ENCODE peak calls at places on chromosomes 11 and 22, in five cellular contexts. One of them, this sample, is unnamed.

GRCh38 chr11:10809373-10810199 is 860 bp upstream of the EIF4G2 start:
- DNase-seq in hypothalamus: no peak
- DNase-seq in NCI-H524 treated with DMSO at 0.1 percent for 48 hours: no peak
- DNase-seq in stomach: no peak
- DNase-seq in cerebellum: peak
- DNase-seq in this sample: peak

GRCh38 chr11:19359425-19360000 is 118.8 kb upstream of the E2F8 start:
- DNase-seq in hypothalamus: no peak
- DNase-seq in NCI-H524 treated with DMSO at 0.1 percent for 48 hours: no peak
- DNase-seq in stomach: no peak
- DNase-seq in cerebellum: no peak
- DNase-seq in this sample: no peak

GRCh38 chr11:122661182-122661945 is 5.8 kb downstream of the UBASH3B start:
- DNase-seq in hypothalamus: no peak
- DNase-seq in NCI-H524 treated with DMSO at 0.1 percent for 48 hours: peak
- DNase-seq in stomach: no peak
- DNase-seq in cerebellum: peak
- DNase-seq in this sample: no peak

GRCh38 chr11:110830344-110831141 is 118.3 kb upstream of the ARHGAP20 start:
- DNase-seq in hypothalamus: no peak
- DNase-seq in NCI-H524 treated with DMSO at 0.1 percent for 48 hours: no peak
- DNase-seq in stomach: no peak
- DNase-seq in cerebellum: no peak
- DNase-seq in this sample: no peak

GRCh38 chr11:64334764-64335741 is 5.0 kb upstream of the CCDC88B start:
- DNase-seq in hypothalamus: no peak
- DNase-seq in NCI-H524 treated with DMSO at 0.1 percent for 48 hours: peak
- DNase-seq in stomach: peak
- DNase-seq in cerebellum: no peak
- DNase-seq in this sample: peak

GRCh38 chr11:120185678-120186407 is 25.0 kb upstream of the OAF start:
- DNase-seq in hypothalamus: no peak
- DNase-seq in NCI-H524 treated with DMSO at 0.1 percent for 48 hours: no peak
- DNase-seq in stomach: peak
- DNase-seq in cerebellum: no peak
- DNase-seq in this sample: peak

GRCh38 chr22:33891992-33892391 is 28.3 kb downstream of the LARGE1 start:
- DNase-seq in hypothalamus: no peak
- DNase-seq in NCI-H524 treated with DMSO at 0.1 percent for 48 hours: no peak
- DNase-seq in stomach: no peak
- DNase-seq in cerebellum: no peak
- DNase-seq in this sample: no peak

GRCh38 chr11:133202816-133203215 is 329.5 kb downstream of the OPCML start:
- DNase-seq in hypothalamus: no peak
- DNase-seq in NCI-H524 treated with DMSO at 0.1 percent for 48 hours: no peak
- DNase-seq in stomach: no peak
- DNase-seq in cerebellum: no peak
- DNase-seq in this sample: no peak

GRCh38 chr22:20206709-20207215 is 55.9 kb upstream of the CCDC188 start:
- DNase-seq in hypothalamus: no peak
- DNase-seq in NCI-H524 treated with DMSO at 0.1 percent for 48 hours: no peak
- DNase-seq in stomach: peak
- DNase-seq in cerebellum: no peak
- DNase-seq in this sample: peak

GRCh38 chr11:47352556-47352955 is at the start of gene MYBPC3:
- DNase-seq in hypothalamus: no peak
- DNase-seq in NCI-H524 treated with DMSO at 0.1 percent for 48 hours: no peak
- DNase-seq in stomach: no peak
- DNase-seq in cerebellum: no peak
- DNase-seq in this sample: no peak

GRCh38 chr11:88284306-88285057 is 53.1 kb downstream of the CTSC start:
- DNase-seq in hypothalamus: no peak
- DNase-seq in NCI-H524 treated with DMSO at 0.1 percent for 48 hours: no peak
- DNase-seq in stomach: no peak
- DNase-seq in cerebellum: no peak
- DNase-seq in this sample: no peak

GRCh38 chr11:16790484-16791240 is 52.2 kb downstream of the C11orf58 start:
- DNase-seq in hypothalamus: no peak
- DNase-seq in NCI-H524 treated with DMSO at 0.1 percent for 48 hours: no peak
- DNase-seq in stomach: no peak
- DNase-seq in cerebellum: no peak
- DNase-seq in this sample: no peak

GRCh38 chr22:41380993-41381328 is 781 bp upstream of the TEF start:
- DNase-seq in hypothalamus: no peak
- DNase-seq in NCI-H524 treated with DMSO at 0.1 percent for 48 hours: no peak
- DNase-seq in stomach: peak
- DNase-seq in cerebellum: no peak
- DNase-seq in this sample: no peak

GRCh38 chr11:29260939-29261705 is 755.7 kb downstream of the KCNA4 start:
- DNase-seq in hypothalamus: no peak
- DNase-seq in NCI-H524 treated with DMSO at 0.1 percent for 48 hours: no peak
- DNase-seq in stomach: no peak
- DNase-seq in cerebellum: no peak
- DNase-seq in this sample: peak

This sample was measured in NCI-H82.